ENCODE peak calls at places on chromosomes 16 and 17, in eight cellular contexts. One of them, this sample, is unnamed.
A peak's percentile ranks its signal among the peaks of the same experiment; 100 is the strongest.

GRCh38 chr17:6914711-6915110 is 81.1 kb upstream of the ALOX12 start:
- DNase-seq in central memory CD8-positive, alpha-beta T cell: no peak
- DNase-seq in EH: peak; percentile 21
- DNase-seq in T47D: peak; percentile 12
- DNase-seq in lung: no peak
- DNase-seq in HFFc6: no peak
- DNase-seq in AG08396: no peak
- DNase-seq in stimulated activated CD8-positive, alpha-beta memory T cell treated with anti-CD3 and anti-CD28 coated beads, Interleukin-4, amount 100 ng/mL, for 1 hour: no peak
- DNase-seq in this sample: no peak

GRCh38 chr17:43524945-43525575 is 21.1 kb downstream of the ETV4 start:
- DNase-seq in EH: peak; percentile 52
- DNase-seq in T47D: no peak
- DNase-seq in HFFc6: no peak
- DNase-seq in AG08396: no peak
- DNase-seq in lung: no peak
- DNase-seq in central memory CD8-positive, alpha-beta T cell: no peak
- DNase-seq in stimulated activated CD8-positive, alpha-beta memory T cell treated with anti-CD3 and anti-CD28 coated beads, Interleukin-4, amount 100 ng/mL, for 1 hour: no peak
- DNase-seq in this sample: no peak

GRCh38 chr17:75557075-75557851 is 30.3 kb upstream of the MYO15B start:
- DNase-seq in T47D: peak; percentile 81
- DNase-seq in stimulated activated CD8-positive, alpha-beta memory T cell treated with anti-CD3 and anti-CD28 coated beads, Interleukin-4, amount 100 ng/mL, for 1 hour: no peak
- DNase-seq in AG08396: peak; percentile 57
- DNase-seq in HFFc6: peak; percentile 77
- DNase-seq in EH: peak; percentile 80
- DNase-seq in lung: peak; percentile 78
- DNase-seq in central memory CD8-positive, alpha-beta T cell: no peak
- DNase-seq in this sample: peak; percentile 98

GRCh38 chr17:42409467-42410351 is 13.3 kb downstream of the CAVIN1 start:
- DNase-seq in stimulated activated CD8-positive, alpha-beta memory T cell treated with anti-CD3 and anti-CD28 coated beads, Interleukin-4, amount 100 ng/mL, for 1 hour: no peak
- DNase-seq in T47D: no peak
- DNase-seq in HFFc6: peak; percentile 84
- DNase-seq in EH: peak; percentile 93
- DNase-seq in AG08396: peak; percentile 90
- DNase-seq in lung: peak; percentile 79
- DNase-seq in central memory CD8-positive, alpha-beta T cell: no peak
- DNase-seq in this sample: no peak

GRCh38 chr17:35432176-35433074 is at the start of gene SLFN12:
- DNase-seq in lung: peak; percentile 79
- DNase-seq in AG08396: peak; percentile 73
- DNase-seq in central memory CD8-positive, alpha-beta T cell: peak; percentile 39
- DNase-seq in T47D: peak; percentile 96
- DNase-seq in EH: peak; percentile 98
- DNase-seq in HFFc6: peak; percentile 96
- DNase-seq in stimulated activated CD8-positive, alpha-beta memory T cell treated with anti-CD3 and anti-CD28 coated beads, Interleukin-4, amount 100 ng/mL, for 1 hour: no peak
- DNase-seq in this sample: no peak

GRCh38 chr16:88747588-88748301 is 37.3 kb downstream of the PIEZO1 start:
- DNase-seq in stimulated activated CD8-positive, alpha-beta memory T cell treated with anti-CD3 and anti-CD28 coated beads, Interleukin-4, amount 100 ng/mL, for 1 hour: no peak
- DNase-seq in lung: no peak
- DNase-seq in T47D: peak; percentile 89
- DNase-seq in EH: no peak
- DNase-seq in HFFc6: no peak
- DNase-seq in central memory CD8-positive, alpha-beta T cell: no peak
- DNase-seq in AG08396: no peak
- DNase-seq in this sample: peak; percentile 66

GRCh38 chr16:72983728-72984350 is 64.1 kb downstream of the ZFHX3 start:
- DNase-seq in central memory CD8-positive, alpha-beta T cell: no peak
- DNase-seq in T47D: peak; percentile 78
- DNase-seq in AG08396: no peak
- DNase-seq in HFFc6: no peak
- DNase-seq in stimulated activated CD8-positive, alpha-beta memory T cell treated with anti-CD3 and anti-CD28 coated beads, Interleukin-4, amount 100 ng/mL, for 1 hour: no peak
- DNase-seq in lung: no peak
- DNase-seq in EH: no peak
- DNase-seq in this sample: no peak

GRCh38 chr17:44444735-44445105 is 55.3 kb upstream of the ITGA2B start:
- DNase-seq in lung: no peak
- DNase-seq in stimulated activated CD8-positive, alpha-beta memory T cell treated with anti-CD3 and anti-CD28 coated beads, Interleukin-4, amount 100 ng/mL, for 1 hour: no peak
- DNase-seq in AG08396: no peak
- DNase-seq in HFFc6: peak; percentile 30
- DNase-seq in T47D: no peak
- DNase-seq in EH: peak; percentile 49
- DNase-seq in central memory CD8-positive, alpha-beta T cell: no peak
- DNase-seq in this sample: no peak

GRCh38 chr17:78253946-78254672 is 22.7 kb downstream of the TMEM235 start:
- DNase-seq in T47D: peak; percentile 86
- DNase-seq in lung: peak; percentile 82
- DNase-seq in stimulated activated CD8-positive, alpha-beta memory T cell treated with anti-CD3 and anti-CD28 coated beads, Interleukin-4, amount 100 ng/mL, for 1 hour: peak; percentile 42
- DNase-seq in EH: peak; percentile 80
- DNase-seq in HFFc6: peak; percentile 53
- DNase-seq in AG08396: peak; percentile 97
- DNase-seq in central memory CD8-positive, alpha-beta T cell: peak; percentile 63
- DNase-seq in this sample: peak; percentile 76

GRCh38 chr16:10762336-10762995 is 18.8 kb downstream of the NUBP1 start:
- DNase-seq in lung: no peak
- DNase-seq in T47D: no peak
- DNase-seq in central memory CD8-positive, alpha-beta T cell: no peak
- DNase-seq in HFFc6: no peak
- DNase-seq in stimulated activated CD8-positive, alpha-beta memory T cell treated with anti-CD3 and anti-CD28 coated beads, Interleukin-4, amount 100 ng/mL, for 1 hour: no peak
- DNase-seq in EH: no peak
- DNase-seq in AG08396: no peak
- DNase-seq in this sample: no peak

GRCh38 chr17:82611140-82612058 is 36.8 kb downstream of the WDR45B start:
- DNase-seq in AG08396: no peak
- DNase-seq in stimulated activated CD8-positive, alpha-beta memory T cell treated with anti-CD3 and anti-CD28 coated beads, Interleukin-4, amount 100 ng/mL, for 1 hour: no peak
- DNase-seq in T47D: no peak
- DNase-seq in central memory CD8-positive, alpha-beta T cell: no peak
- DNase-seq in lung: no peak
- DNase-seq in HFFc6: no peak
- DNase-seq in EH: peak; percentile 15
- DNase-seq in this sample: no peak

This sample was measured in HepG2.